ENCODE peak calls at places on chromosome 12, in ten cellular contexts. One of them, this sample, is unnamed.

GRCh38 chr12:65829716-65830115 is 5.4 kb downstream of the HMGA2 start:
- DNase-seq in ovary: no peak
- DNase-seq in IMR-90: no peak
- DNase-seq in K562: no peak
- DNase-seq in Peyer's patch: no peak
- DNase-seq in A549: no peak
- DNase-seq in HCT116: no peak
- DNase-seq in upper lobe of left lung: no peak
- DNase-seq in body of pancreas: no peak
- DNase-seq in adrenal gland: no peak
- DNase-seq in this sample: no peak

GRCh38 chr12:110637869-110638441 is 24.0 kb downstream of the TCTN1 start:
- DNase-seq in ovary: no peak
- DNase-seq in IMR-90: no peak
- DNase-seq in K562: no peak
- DNase-seq in Peyer's patch: no peak
- DNase-seq in A549: no peak
- DNase-seq in HCT116: no peak
- DNase-seq in upper lobe of left lung: no peak
- DNase-seq in body of pancreas: no peak
- DNase-seq in adrenal gland: no peak
- DNase-seq in this sample: no peak

GRCh38 chr12:95548539-95549391 is 2.5 kb downstream of the USP44 start:
- DNase-seq in ovary: peak; percentile 75
- DNase-seq in IMR-90: peak; percentile 64
- DNase-seq in K562: peak; percentile 75
- DNase-seq in Peyer's patch: peak; percentile 66
- DNase-seq in A549: peak; percentile 55
- DNase-seq in HCT116: no peak
- DNase-seq in upper lobe of left lung: peak; percentile 60
- DNase-seq in body of pancreas: peak; percentile 80
- DNase-seq in adrenal gland: peak; percentile 61
- DNase-seq in this sample: peak; percentile 27

GRCh38 chr12:93205361-93205760 is 172.4 kb upstream of the NUDT4 start:
- DNase-seq in ovary: no peak
- DNase-seq in IMR-90: no peak
- DNase-seq in K562: no peak
- DNase-seq in Peyer's patch: no peak
- DNase-seq in A549: no peak
- DNase-seq in HCT116: no peak
- DNase-seq in upper lobe of left lung: no peak
- DNase-seq in body of pancreas: no peak
- DNase-seq in adrenal gland: no peak
- DNase-seq in this sample: no peak

GRCh38 chr12:48084066-48084465 is 21.8 kb downstream of the SENP1 start:
- DNase-seq in ovary: no peak
- DNase-seq in IMR-90: peak; percentile 13
- DNase-seq in K562: no peak
- DNase-seq in Peyer's patch: no peak
- DNase-seq in A549: peak; percentile 34
- DNase-seq in HCT116: no peak
- DNase-seq in upper lobe of left lung: no peak
- DNase-seq in body of pancreas: no peak
- DNase-seq in adrenal gland: no peak
- DNase-seq in this sample: no peak

GRCh38 chr12:40183745-40184144 is 41.1 kb upstream of the LRRK2 start:
- DNase-seq in ovary: no peak
- DNase-seq in IMR-90: no peak
- DNase-seq in K562: no peak
- DNase-seq in Peyer's patch: no peak
- DNase-seq in A549: no peak
- DNase-seq in HCT116: no peak
- DNase-seq in upper lobe of left lung: no peak
- DNase-seq in body of pancreas: no peak
- DNase-seq in adrenal gland: no peak
- DNase-seq in this sample: no peak

GRCh38 chr12:53948650-53949593 is 5.8 kb upstream of the HOXC12 start:
- DNase-seq in ovary: no peak
- DNase-seq in IMR-90: no peak
- DNase-seq in K562: peak; percentile 79
- DNase-seq in Peyer's patch: no peak
- DNase-seq in A549: peak; percentile 61
- DNase-seq in HCT116: no peak
- DNase-seq in upper lobe of left lung: no peak
- DNase-seq in body of pancreas: no peak
- DNase-seq in adrenal gland: no peak
- DNase-seq in this sample: no peak

GRCh38 chr12:89775336-89776005 is 66.8 kb upstream of the ATP2B1 start:
- DNase-seq in ovary: no peak
- DNase-seq in IMR-90: peak; percentile 71
- DNase-seq in K562: no peak
- DNase-seq in Peyer's patch: no peak
- DNase-seq in A549: peak; percentile 56
- DNase-seq in HCT116: no peak
- DNase-seq in upper lobe of left lung: no peak
- DNase-seq in body of pancreas: no peak
- DNase-seq in adrenal gland: no peak
- DNase-seq in this sample: no peak

GRCh38 chr12:112125250-112125999 is at the start of gene TRAFD1:
- DNase-seq in ovary: peak; percentile 98
- DNase-seq in IMR-90: peak; percentile 96
- DNase-seq in K562: peak; percentile 100
- DNase-seq in Peyer's patch: peak; percentile 99
- DNase-seq in A549: peak; percentile 97
- DNase-seq in HCT116: peak; percentile 91
- DNase-seq in upper lobe of left lung: peak; percentile 95
- DNase-seq in body of pancreas: peak; percentile 98
- DNase-seq in adrenal gland: peak; percentile 98
- DNase-seq in this sample: peak; percentile 97

GRCh38 chr12:4027412-4027811 is 154.2 kb upstream of the PARP11 start:
- DNase-seq in ovary: no peak
- DNase-seq in IMR-90: peak; percentile 7
- DNase-seq in K562: no peak
- DNase-seq in Peyer's patch: no peak
- DNase-seq in A549: no peak
- DNase-seq in HCT116: no peak
- DNase-seq in upper lobe of left lung: peak; percentile 27
- DNase-seq in body of pancreas: no peak
- DNase-seq in adrenal gland: no peak
- DNase-seq in this sample: no peak

DNA sequence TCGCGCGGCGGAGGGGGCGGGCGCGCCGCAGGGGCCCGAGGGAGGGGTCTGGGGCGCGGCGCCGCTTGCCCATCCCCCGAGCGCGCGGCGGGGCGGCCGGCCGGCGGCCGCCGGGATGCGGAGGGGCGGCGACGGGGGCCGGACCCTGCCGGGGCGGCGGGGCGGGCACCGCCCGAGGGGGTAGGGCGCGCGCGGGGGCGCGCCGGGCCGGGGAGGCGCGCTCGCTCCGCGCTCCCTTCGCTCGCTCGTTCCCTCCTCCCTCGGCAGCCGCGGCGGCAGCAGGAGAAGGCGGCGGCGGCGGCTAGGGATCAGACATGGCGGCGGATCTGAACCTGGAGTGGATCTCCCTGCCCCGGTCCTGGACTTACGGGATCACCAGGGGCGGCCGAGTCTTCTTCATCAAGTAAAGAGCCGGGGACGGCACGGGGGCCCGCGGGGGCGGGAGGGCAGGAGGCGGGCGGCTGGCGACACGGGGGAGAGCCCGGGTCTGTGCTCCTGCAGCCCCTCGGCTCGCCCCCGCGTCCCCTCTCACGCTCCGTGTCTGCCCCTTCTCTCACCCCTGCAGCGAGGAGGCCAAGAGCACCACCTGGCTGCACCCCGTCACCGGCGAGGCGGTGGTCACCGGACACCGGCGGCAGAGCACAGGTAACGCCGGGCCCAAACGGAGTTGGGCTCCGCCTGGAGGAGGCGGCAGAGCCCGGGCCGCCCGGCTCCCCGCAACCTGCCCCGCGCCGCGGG is at the start of gene PLEKHA5:
- DNase-seq in ovary: peak; percentile 79
- DNase-seq in IMR-90: peak; percentile 64
- DNase-seq in K562: peak; percentile 86
- DNase-seq in Peyer's patch: peak; percentile 82
- DNase-seq in A549: peak; percentile 64
- DNase-seq in HCT116: peak; percentile 23
- DNase-seq in upper lobe of left lung: peak; percentile 79
- DNase-seq in body of pancreas: peak; percentile 83
- DNase-seq in adrenal gland: peak; percentile 80
- DNase-seq in this sample: peak; percentile 92
- TF ChIP-seq CTCF in ovary: no peak
- TF ChIP-seq CTCF in IMR-90: peak; percentile 6
- TF ChIP-seq CTCF in K562: peak; percentile 49
- TF ChIP-seq CTCF in Peyer's patch: peak; percentile 10
- TF ChIP-seq CTCF in A549: peak; percentile 31
- TF ChIP-seq CTCF in HCT116: peak; percentile 8
- TF ChIP-seq CTCF in upper lobe of left lung: peak; percentile 34
- TF ChIP-seq CTCF in body of pancreas: peak; percentile 31
- TF ChIP-seq CTCF in adrenal gland: peak; percentile 18
- TF ChIP-seq CTCF in this sample: no peak

DNA sequence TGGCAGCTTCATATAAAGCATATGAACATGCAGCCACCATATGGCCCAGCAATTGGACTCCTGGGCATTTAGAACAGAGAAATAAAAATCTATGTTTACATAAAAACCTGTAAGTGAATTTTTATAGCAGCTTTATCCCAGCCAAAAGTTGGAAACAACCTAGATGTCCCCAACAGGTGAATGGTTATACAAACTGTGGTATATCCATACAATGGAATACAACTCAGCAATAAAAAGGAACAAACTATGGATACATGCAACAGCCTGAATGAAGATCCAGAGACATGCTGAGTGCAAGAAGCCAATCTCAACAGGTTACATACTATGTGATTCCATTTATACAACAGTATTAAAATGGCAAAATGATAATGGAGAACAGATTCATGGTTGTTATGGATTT is 3.7 kb downstream of the TMTC1 start:
- DNase-seq in ovary: no peak
- DNase-seq in IMR-90: no peak
- DNase-seq in K562: no peak
- DNase-seq in Peyer's patch: no peak
- DNase-seq in A549: no peak
- DNase-seq in HCT116: no peak
- DNase-seq in upper lobe of left lung: no peak
- DNase-seq in body of pancreas: no peak
- DNase-seq in adrenal gland: no peak
- DNase-seq in this sample: no peak
- H3K4me3 ChIP-seq in ovary: no peak overlapping the region
- H3K4me3 ChIP-seq in IMR-90: no peak overlapping the region
- H3K4me3 ChIP-seq in K562: no peak overlapping the region
- H3K4me3 ChIP-seq in Peyer's patch: no peak overlapping the region
- H3K4me3 ChIP-seq in A549: no peak overlapping the region
- H3K4me3 ChIP-seq in HCT116: no peak overlapping the region
- H3K4me3 ChIP-seq in upper lobe of left lung: no peak overlapping the region
- H3K4me3 ChIP-seq in body of pancreas: no peak overlapping the region
- H3K4me3 ChIP-seq in adrenal gland: no peak overlapping the region
- H3K4me3 ChIP-seq in this sample: no peak overlapping the region

DNA sequence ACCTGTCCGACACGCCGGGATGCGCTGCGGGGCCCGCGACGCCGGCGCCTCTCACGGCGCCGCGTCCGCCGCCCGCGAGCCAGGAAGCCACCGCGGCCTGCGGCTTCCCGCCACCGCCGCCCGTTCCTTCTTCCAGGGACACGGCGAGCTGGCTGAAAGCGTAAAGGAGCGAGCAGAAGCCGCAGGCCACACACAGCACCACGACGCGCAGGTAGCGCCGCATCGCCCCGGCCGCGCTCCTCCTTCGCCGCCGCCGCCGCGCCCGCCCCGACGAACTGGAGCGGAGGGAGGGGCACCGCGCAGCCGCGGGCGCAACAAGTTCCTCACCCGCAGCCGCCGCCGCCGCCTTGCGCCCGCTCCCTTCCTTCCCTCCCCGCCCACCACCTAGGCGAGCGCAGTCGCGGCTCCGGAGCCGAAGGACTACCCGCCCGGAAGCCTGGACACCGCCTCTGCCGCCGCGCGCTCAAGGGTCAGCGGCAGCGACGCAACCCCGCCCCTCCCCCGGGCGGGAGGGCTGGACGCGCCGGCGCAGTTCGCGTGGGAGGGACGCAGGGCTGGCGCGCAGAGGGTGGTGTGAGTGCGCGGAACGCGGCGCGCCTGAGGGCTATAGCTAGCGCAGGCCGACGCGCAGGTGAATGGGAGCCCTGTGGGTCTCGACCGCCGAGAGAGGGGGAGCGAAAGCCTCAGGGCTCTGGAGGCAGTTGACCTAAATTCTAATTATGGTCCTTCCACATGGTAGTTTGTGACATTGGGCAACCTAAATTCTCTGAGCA is at the start of gene GXYLT1:
- DNase-seq in ovary: peak; percentile 90
- DNase-seq in IMR-90: peak; percentile 91
- DNase-seq in K562: peak; percentile 95
- DNase-seq in Peyer's patch: peak; percentile 95
- DNase-seq in A549: peak; percentile 96
- DNase-seq in HCT116: peak; percentile 88
- DNase-seq in upper lobe of left lung: peak; percentile 94
- DNase-seq in body of pancreas: peak; percentile 94
- DNase-seq in adrenal gland: peak; percentile 93
- DNase-seq in this sample: peak; percentile 83
- TF ChIP-seq POLR2A in ovary: peak; percentile 64
- TF ChIP-seq POLR2A in IMR-90: peak; percentile 39
- TF ChIP-seq POLR2A in K562: peak; percentile 91
- TF ChIP-seq POLR2A in Peyer's patch: peak; percentile 62
- TF ChIP-seq POLR2A in A549: peak; percentile 82
- TF ChIP-seq POLR2A in HCT116: peak; percentile 56
- TF ChIP-seq POLR2A in upper lobe of left lung: peak; percentile 83
- TF ChIP-seq POLR2A in body of pancreas: peak; percentile 87
- TF ChIP-seq POLR2A in adrenal gland: peak; percentile 63
- TF ChIP-seq POLR2A in this sample: no peak

DNA sequence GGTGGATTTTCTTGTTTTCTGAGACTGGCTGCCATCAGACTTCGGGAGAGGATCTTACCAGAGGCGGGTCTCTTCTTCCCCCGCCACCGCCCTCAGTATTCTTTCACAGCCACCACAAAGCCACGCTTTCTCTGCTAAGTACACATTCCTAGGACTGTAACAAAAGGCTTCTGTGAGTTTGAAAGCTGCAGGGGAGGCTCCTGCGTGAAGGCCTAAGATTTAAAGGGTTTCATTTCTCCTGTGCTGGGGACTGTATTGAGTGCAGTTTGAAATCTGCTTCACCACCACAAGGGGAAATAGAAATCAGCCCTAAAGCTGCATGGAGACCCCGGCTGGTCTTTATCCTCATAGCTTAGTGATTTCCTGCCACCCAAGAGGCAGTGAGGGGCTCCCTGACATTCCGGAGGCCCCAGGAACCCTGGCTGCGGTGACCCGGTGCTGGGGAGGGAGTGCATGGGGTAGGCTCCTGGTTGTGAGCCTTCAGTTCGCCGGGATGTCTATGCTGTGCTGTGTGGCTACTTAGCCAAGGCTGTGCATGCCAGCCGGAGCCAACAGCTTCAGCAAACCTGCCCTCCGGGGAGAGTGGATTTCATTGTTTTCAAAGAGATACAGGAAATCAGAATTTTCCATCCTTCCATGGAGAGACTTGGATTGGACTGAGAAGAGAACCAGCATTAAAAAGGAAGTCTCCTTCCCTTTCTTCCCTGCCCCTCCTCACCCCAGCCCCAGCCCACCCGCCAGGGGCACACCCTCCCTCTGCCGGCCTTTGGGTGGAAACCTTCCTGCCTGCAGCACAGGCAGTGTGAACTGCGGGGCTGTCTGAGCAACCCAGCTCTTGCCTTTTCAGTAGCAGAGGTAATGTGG is 163.3 kb downstream of the ETV6 start:
- DNase-seq in ovary: no peak
- DNase-seq in IMR-90: peak; percentile 27
- DNase-seq in K562: no peak
- DNase-seq in Peyer's patch: peak; percentile 55
- DNase-seq in A549: no peak
- DNase-seq in HCT116: no peak
- DNase-seq in upper lobe of left lung: no peak
- DNase-seq in body of pancreas: no peak
- DNase-seq in adrenal gland: no peak
- DNase-seq in this sample: no peak
- TF ChIP-seq CTCF in ovary: no peak
- TF ChIP-seq CTCF in IMR-90: no peak
- TF ChIP-seq CTCF in K562: no peak
- TF ChIP-seq CTCF in Peyer's patch: no peak
- TF ChIP-seq CTCF in A549: no peak
- TF ChIP-seq CTCF in HCT116: no peak
- TF ChIP-seq CTCF in upper lobe of left lung: no peak
- TF ChIP-seq CTCF in body of pancreas: peak; percentile 25
- TF ChIP-seq CTCF in adrenal gland: peak; percentile 10
- TF ChIP-seq CTCF in this sample: no peak

This sample was measured in lower leg skin.